ENCODE peak calls at places on chromosomes 3 and 15, in eight cellular contexts. B is RCC 7860, I is non-pigmented ciliary epithelial cell, H is posterior cingulate gyrus, L is HepG2, D is KBM-7, P is head of caudate nucleus, G is NCI-H748 treated with DMSO at 0.1 percent for 48 hours. A is an unnamed sample.

GRCh38 chr3:62027796-62028195 is 345.6 kb downstream of the FEZF2 start:
- DNase-seq in P (no peak), D (no peak), B (no peak), L (no peak), G (no peak), I (no peak), H (no peak), A (peak; percentile 48)

GRCh38 chr3:30752961-30753360 is 141.5 kb downstream of the GADL1 start:
- DNase-seq in D (no peak), H (no peak), G (no peak), I (peak; percentile 49), L (peak; percentile 21), P (no peak), B (peak; percentile 40), A (peak; percentile 15)

GRCh38 chr15:57797608-57798267 is 91.2 kb downstream of the POLR2M start:
- DNase-seq in B (no peak), P (no peak), D (no peak), I (no peak), H (no peak), L (no peak), G (no peak), A (no peak)

GRCh38 chr15:74726774-74727164 is 1.4 kb upstream of the CYP1A1 start:
- DNase-seq in I (no peak), L (no peak), G (no peak), B (no peak), H (no peak), P (no peak), D (peak; percentile 50), A (no peak)

GRCh38 chr15:39243396-39243795 is 337.5 kb upstream of the THBS1 start:
- DNase-seq in B (peak; percentile 46), G (no peak), H (no peak), P (no peak), D (no peak), L (no peak), I (no peak), A (no peak)

GRCh38 chr3:8497582-8497981 is 4.0 kb upstream of the LMCD1 start:
- DNase-seq in L (peak; percentile 75), D (no peak), G (no peak), I (no peak), P (no peak), H (no peak), B (peak; percentile 93), A (no peak)

GRCh38 chr15:64552281-64552948 is 92.0 kb downstream of the ZNF609 start:
- DNase-seq in H (no peak), D (no peak), I (no peak), B (no peak), G (no peak), P (no peak), L (no peak), A (no peak)

GRCh38 chr15:44545934-44546802 is 9.2 kb downstream of the EIF3J start:
- DNase-seq in B (peak; percentile 56), L (no peak), D (no peak), G (no peak), I (no peak), H (no peak), P (no peak), A (no peak)

GRCh38 chr15:62119224-62119925 is 45.7 kb downstream of the C2CD4B start:
- DNase-seq in H (no peak), P (no peak), G (no peak), B (peak; percentile 87), D (peak; percentile 84), I (peak; percentile 95), L (peak; percentile 51), A (peak; percentile 68)

GRCh38 chr3:183695569-183696364 is 1.8 kb upstream of the YEATS2 start:
- DNase-seq in P (no peak), I (no peak), B (no peak), L (no peak), H (no peak), G (no peak), D (no peak), A (no peak)

GRCh38 chr3:107911337-107912000 is 179.4 kb downstream of the CD47 start:
- DNase-seq in G (no peak), H (no peak), L (no peak), P (no peak), D (no peak), I (no peak), B (peak; percentile 33), A (no peak)

GRCh38 chr3:44771424-44772098 is 10.0 kb downstream of the KIF15 start:
- DNase-seq in H (no peak), P (no peak), I (no peak), G (no peak), B (no peak), D (no peak), L (no peak), A (no peak)

GRCh38 chr3:10772230-10773161 is 43.5 kb upstream of the SLC6A11 start:
- DNase-seq in B (no peak), D (no peak), G (no peak), L (peak; percentile 52), P (no peak), I (no peak), H (no peak), A (no peak)

GRCh38 chr3:58835075-58835474 is 168.5 kb upstream of the FAM3D start:
- DNase-seq in I (peak; percentile 36), L (no peak), D (no peak), H (no peak), G (no peak), P (no peak), B (peak; percentile 22), A (peak; percentile 20)

A was measured in astrocyte of the cerebellum.